ENCODE peak calls at places on chromosome 13, in four cellular contexts. I is NCI-H774, L is LHCN-M2, E is pancreas. O is an unnamed sample.

GRCh38 chr13:113458218-113459065 is 5.2 kb upstream of the ADPRHL1 start:
- DNase-seq in E (no peak), L (no peak), I (no peak), O (no peak)

GRCh38 chr13:83503424-83503823 is 378.9 kb downstream of the SLITRK1 start:
- DNase-seq in I (no peak), L (peak), E (no peak), O (peak)

GRCh38 chr13:113429608-113429985 is 23.7 kb downstream of the ADPRHL1 start:
- DNase-seq in I (no peak), L (no peak), E (no peak), O (no peak)

GRCh38 chr13:100659578-100659977 is 15.0 kb downstream of the TMTC4 start:
- DNase-seq in L (no peak), E (no peak), I (no peak), O (no peak)

GRCh38 chr13:37995052-37995451 is 125.5 kb upstream of the TRPC4 start:
- DNase-seq in I (peak), L (peak), E (no peak), O (peak)

GRCh38 chr13:79918620-79919019 is 422.3 kb downstream of the SPRY2 start:
- DNase-seq in E (no peak), I (no peak), L (peak), O (no peak)

GRCh38 chr13:33110713-33111413 is 94.6 kb downstream of the KL start:
- DNase-seq in E (no peak), L (peak), I (no peak), O (peak)

GRCh38 chr13:60158321-60158801 is 5.4 kb downstream of the DIAPH3 start:
- DNase-seq in E (no peak), L (no peak), I (no peak), O (no peak)

GRCh38 chr13:100089633-100090032 is 740 bp downstream of the PCCA start:
- DNase-seq in L (peak), I (no peak), E (no peak), O (peak)

GRCh38 chr13:110965038-110965754 is 50.3 kb upstream of the ANKRD10 start:
- DNase-seq in L (peak), E (peak), I (no peak), O (no peak)

GRCh38 chr13:51858433-51859247 is 3.1 kb upstream of the CCDC70 start:
- DNase-seq in I (no peak), E (no peak), L (no peak), O (no peak)

GRCh38 chr13:22757530-22758120 is 423.2 kb upstream of the SGCG start:
- DNase-seq in L (peak), I (no peak), E (no peak), O (peak)

GRCh38 chr13:57673197-57673596 is 41.7 kb downstream of the PCDH17 start:
- DNase-seq in I (no peak), E (peak), L (no peak), O (no peak)

GRCh38 chr13:110980921-110981320 is 66.1 kb upstream of the ANKRD10 start:
- DNase-seq in I (no peak), L (no peak), E (no peak), O (peak)

GRCh38 chr13:41188584-41188983 is 5.8 kb downstream of the KBTBD7 start:
- DNase-seq in L (no peak), I (no peak), E (no peak), O (no peak)

GRCh38 chr13:44812818-44813217 is 176.5 kb downstream of the NUFIP1 start:
- DNase-seq in L (no peak), I (no peak), E (no peak), O (no peak)